ENCODE peak calls at places on chromosome 5, in four cellular contexts. U is HepG2, O is GM12878, H is H1. X is an unnamed sample.

GRCh38 chr5:158819095-158819494 is 280.6 kb downstream of the EBF1 start:
- DNase-seq in U (no peak), O (no peak), H (no peak), X (no peak)

GRCh38 chr5:93572773-93573626 is 8.0 kb downstream of the NR2F1-AS1 start:
- DNase-seq in U (no peak), O (no peak), H (no peak), X (no peak)

GRCh38 chr5:108093186-108093585 is 288.7 kb downstream of the FBXL17 start:
- DNase-seq in U (no peak), O (no peak), H (no peak), X (no peak)

GRCh38 chr5:179732918-179733763 is 519 bp downstream of the MAML1 start:
- DNase-seq in U (no peak), O (no peak), H (no peak), X (peak)

GRCh38 chr5:10023494-10023893 is 226.2 kb downstream of the ATPSCKMT start:
- DNase-seq in U (no peak), O (no peak), H (no peak), X (no peak)

GRCh38 chr5:112636288-112636731 is 101.4 kb upstream of the APC start:
- DNase-seq in U (no peak), O (no peak), H (no peak), X (no peak)

GRCh38 chr5:123087173-123088030 is 1.6 kb upstream of the PRDM6 start:
- DNase-seq in U (no peak), O (no peak), H (no peak), X (no peak)

GRCh38 chr5:125100342-125100741 is 353.9 kb upstream of the ZNF608 start:
- DNase-seq in U (no peak), O (no peak), H (no peak), X (no peak)

GRCh38 chr5:52693279-52693678 is 94.4 kb upstream of the ITGA1 start:
- DNase-seq in U (peak), O (no peak), H (no peak), X (no peak)

GRCh38 chr5:175718401-175719108 is 60.7 kb downstream of the HRH2 start:
- DNase-seq in U (no peak), O (no peak), H (no peak), X (peak)

GRCh38 chr5:72648511-72648910 is 141.3 kb upstream of the ZNF366 start:
- DNase-seq in U (no peak), O (no peak), H (no peak), X (no peak)

GRCh38 chr5:113788141-113788540 is 274.6 kb downstream of the YTHDC2 start:
- DNase-seq in U (no peak), O (no peak), H (no peak), X (no peak)

GRCh38 chr5:66848749-66849641 is 252.8 kb downstream of the MAST4 start:
- DNase-seq in U (no peak), O (no peak), H (no peak), X (no peak)

GRCh38 chr5:176133877-176134276 is 104.3 kb upstream of the SIMC1 start:
- DNase-seq in U (no peak), O (no peak), H (no peak), X (no peak)

GRCh38 chr5:178114325-178115135 is 1.2 kb downstream of the N4BP3 start:
- DNase-seq in U (no peak), O (no peak), H (no peak), X (no peak)

GRCh38 chr5:133938039-133938821 is 30.2 kb downstream of the C5orf15 start:
- DNase-seq in U (no peak), O (no peak), H (no peak), X (no peak)

GRCh38 chr5:128287740-128288139 is 204.2 kb downstream of the SLC12A2 start:
- DNase-seq in U (no peak), O (no peak), H (no peak), X (no peak)

GRCh38 chr5:54658014-54658413 is 140.5 kb downstream of the SNX18 start:
- DNase-seq in U (no peak), O (no peak), H (no peak), X (no peak)

GRCh38 chr5:116044073-116044472 is 11.8 kb downstream of the ARL14EPL start:
- DNase-seq in U (no peak), O (no peak), H (no peak), X (no peak)

GRCh38 chr5:58127486-58128220 is 332.2 kb downstream of the PLK2 start:
- DNase-seq in U (no peak), O (no peak), H (no peak), X (no peak)

GRCh38 chr5:135251099-135251498 is 147.9 kb downstream of the MACROH2A1 start:
- DNase-seq in U (no peak), O (no peak), H (no peak), X (no peak)

GRCh38 chr5:99072846-99073245 is 144.0 kb upstream of the CHD1 start:
- DNase-seq in U (no peak), O (no peak), H (no peak), X (no peak)

GRCh38 chr5:141534492-141535213 is 45.8 kb downstream of the PCDHGC5 start:
- DNase-seq in U (peak), O (no peak), H (no peak), X (no peak)

GRCh38 chr5:155485344-155485743 is 471.8 kb downstream of the KIF4B start:
- DNase-seq in U (no peak), O (no peak), H (no peak), X (no peak)

GRCh38 chr5:8993031-8993430 is 552.8 kb downstream of the SEMA5A start:
- DNase-seq in U (no peak), O (no peak), H (no peak), X (peak)
- TF ChIP-seq YY1 in U (no peak), O (no peak), H (no peak), X (no peak)

GRCh38 chr5:65203746-65204145 is 278.0 kb downstream of the ADAMTS6 start:
- DNase-seq in U (no peak), O (no peak), H (no peak), X (no peak)

GRCh38 chr5:65205016-65205415 is 276.7 kb downstream of the ADAMTS6 start:
- DNase-seq in U (no peak), O (no peak), H (no peak), X (no peak)

GRCh38 chr5:65213921-65214525 is 267.7 kb downstream of the ADAMTS6 start:
- DNase-seq in U (peak), O (no peak), H (peak), X (no peak)

GRCh38 chr5:65209341-65209740 is 272.4 kb downstream of the ADAMTS6 start:
- DNase-seq in U (no peak), O (no peak), H (no peak), X (no peak)
- TF ChIP-seq SUZ12 in U (no peak), O (no peak), H (no peak), X (no peak)

GRCh38 chr5:14267166-14267838 is 124.2 kb downstream of the TRIO start:
- DNase-seq in U (peak), O (no peak), H (no peak), X (no peak)
- TF ChIP-seq YY1 in U (no peak), O (no peak), H (no peak), X (no peak)

GRCh38 chr5:174623018-174623417 is 101.4 kb upstream of the MSX2 start:
- DNase-seq in U (no peak), O (no peak), H (no peak), X (no peak)

GRCh38 chr5:174624754-174625506 is 99.5 kb upstream of the MSX2 start:
- DNase-seq in U (no peak), O (no peak), H (no peak), X (no peak)

GRCh38 chr5:174622067-174622466 is 102.3 kb upstream of the MSX2 start:
- DNase-seq in U (no peak), O (no peak), H (no peak), X (no peak)

GRCh38 chr5:174625591-174626365 is 98.6 kb upstream of the MSX2 start:
- DNase-seq in U (no peak), O (no peak), H (no peak), X (peak)

GRCh38 chr5:174623438-174624019 is 100.9 kb upstream of the MSX2 start:
- DNase-seq in U (no peak), O (no peak), H (no peak), X (no peak)
- TF ChIP-seq SUZ12 in U (no peak), O (no peak), H (no peak), X (no peak)

GRCh38 chr5:39760385-39761198 is 335.8 kb upstream of the DAB2 start:
- DNase-seq in U (no peak), O (no peak), H (no peak), X (no peak)
- TF ChIP-seq YY1 in U (no peak), O (no peak), H (no peak), X (no peak)

GRCh38 chr5:14767942-14768837 is 103.4 kb downstream of the ANKH start:
- DNase-seq in U (peak), O (no peak), H (no peak), X (no peak)
- TF ChIP-seq SUZ12 in U (no peak), O (no peak), H (no peak), X (no peak)

DNA sequence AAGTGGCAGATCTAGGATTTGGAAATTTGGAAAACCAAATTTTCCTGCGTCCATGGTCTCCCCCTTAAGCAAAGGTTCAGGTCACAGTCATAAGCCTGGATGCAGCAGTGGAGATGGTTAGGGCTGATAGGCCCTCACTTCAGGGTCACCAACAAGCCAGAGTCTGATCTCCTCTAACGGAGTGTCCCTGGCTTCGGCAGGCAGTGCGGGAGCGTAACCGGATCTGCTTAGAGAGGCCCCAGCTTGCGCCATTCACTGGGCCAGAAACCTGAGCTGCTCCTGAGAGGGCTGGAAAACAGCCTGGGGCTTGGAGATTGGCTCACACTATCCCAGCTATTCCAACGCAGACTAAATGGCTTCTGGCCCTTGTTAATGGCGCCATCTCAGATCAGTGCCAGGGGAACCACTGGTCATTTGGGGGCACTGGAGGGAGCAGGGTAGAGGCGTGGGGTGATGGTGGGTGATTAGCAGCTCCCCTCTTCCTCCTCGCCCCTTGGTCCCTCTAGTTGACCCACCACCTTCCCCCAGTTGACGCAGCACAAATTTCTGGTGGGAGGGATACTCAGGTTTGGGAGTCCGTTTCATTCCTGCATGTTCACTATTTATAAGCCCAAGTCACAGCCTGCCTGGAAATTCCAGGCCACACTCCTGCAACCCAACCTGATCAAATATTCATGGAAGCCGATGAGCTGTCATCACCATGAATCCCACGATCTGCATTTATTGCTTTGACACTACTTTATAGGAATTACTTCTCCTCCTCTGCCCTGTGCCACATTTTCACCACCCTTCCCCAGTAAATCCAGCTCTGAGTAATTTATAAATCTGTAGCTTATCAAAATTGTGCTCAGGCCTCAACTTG is 134.6 kb upstream of the CPEB4 start:
- DNase-seq in U (peak), O (no peak), H (peak), X (peak)
- TF ChIP-seq YY1 in U (peak), O (no peak), H (peak), X (peak)

DNA sequence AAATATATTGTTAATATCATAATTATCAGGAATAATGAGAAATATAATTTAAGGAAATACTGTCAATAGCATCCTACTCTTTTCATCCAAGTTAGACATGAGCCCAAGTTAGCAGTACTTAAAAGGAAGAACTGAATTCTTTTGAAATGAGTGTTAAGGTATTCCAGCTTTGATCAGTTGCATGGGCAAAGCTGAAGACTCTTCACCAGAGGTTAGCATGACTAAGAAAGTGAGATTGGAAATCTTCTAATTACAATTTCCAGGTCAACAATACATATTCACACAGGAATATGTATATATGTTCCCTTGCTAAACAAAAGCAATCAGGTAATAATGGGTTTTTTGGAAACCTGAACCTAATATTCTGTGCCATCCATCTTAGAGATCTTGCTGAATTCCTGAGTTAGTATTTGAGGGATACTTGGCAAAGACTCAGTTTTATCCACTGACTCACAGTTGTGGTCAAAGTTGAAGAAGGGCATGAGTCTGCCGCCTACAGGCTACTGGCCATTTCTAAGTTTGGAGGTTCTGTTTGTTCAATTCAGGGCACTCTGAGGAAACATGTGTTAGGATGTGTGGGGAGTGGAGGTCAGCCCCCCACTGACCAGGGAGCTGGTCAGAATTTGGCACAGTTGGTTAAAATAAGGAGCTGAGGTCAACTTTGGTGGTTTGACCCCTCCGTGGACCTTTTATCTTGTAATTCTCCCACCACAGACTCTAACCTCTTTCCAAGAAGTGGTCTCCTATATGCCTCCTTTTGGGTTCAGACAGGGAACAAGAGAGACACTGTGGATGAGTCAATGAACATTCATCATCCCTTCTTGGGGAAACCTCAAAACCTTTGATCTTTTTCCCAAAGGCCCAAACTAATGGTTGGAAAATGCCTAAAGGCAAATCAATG is 118.3 kb downstream of the PIK3R1 start:
- DNase-seq in U (peak), O (no peak), H (no peak), X (no peak)
- TF ChIP-seq SUZ12 in U (no peak), O (no peak), H (no peak), X (no peak)

GRCh38 chr5:1479581-1480188 is 34.4 kb upstream of the SLC6A3 start:
- DNase-seq in U (peak), O (no peak), H (no peak), X (no peak)
- TF ChIP-seq YY1 in U (no peak), O (peak), H (no peak), X (no peak)

X was measured in NT2/D1.